ENCODE peak calls at places on chromosome 12, in ten cellular contexts. A, F, K, T, L, E, D, Y, G and N are unnamed samples. For H3K4me1 and H3K27me3, the result is how much of the 10 kb centered on the place peaks cover.

GRCh38 chr12:65838330-65838976 is 14.2 kb downstream of the HMGA2 start:
- DNase-seq in F (no peak), Y (no peak), D (no peak), E (no peak), A (no peak), K (no peak), G (no peak), L (no peak), T (no peak), N (no peak)

GRCh38 chr12:10557766-10558165 is 52.1 kb downstream of the EIF2S3B start:
- DNase-seq in F (no peak), K (no peak), L (no peak), Y (no peak), D (no peak), A (no peak), G (no peak), E (no peak), T (no peak), N (no peak)

GRCh38 chr12:120972870-120973543 is 5.3 kb upstream of the HNF1A start:
- DNase-seq in T (no peak), A (no peak), G (no peak), D (no peak), F (no peak), E (no peak), K (no peak), Y (no peak), L (no peak), N (peak)

GRCh38 chr12:15590180-15590826 is 198.9 kb downstream of the EPS8 start:
- DNase-seq in F (no peak), Y (peak), D (peak), K (no peak), T (no peak), G (peak), E (no peak), L (peak), A (peak), N (peak)

GRCh38 chr12:116861331-116861730 is 19.9 kb downstream of the HRK start:
- DNase-seq in K (no peak), A (no peak), G (peak), F (no peak), E (peak), L (peak), T (peak), D (no peak), Y (peak), N (no peak)

GRCh38 chr12:81644503-81644902 is 114.6 kb downstream of the PPFIA2 start:
- DNase-seq in A (no peak), E (no peak), D (no peak), G (no peak), L (peak), K (no peak), F (no peak), Y (no peak), T (no peak), N (no peak)

GRCh38 chr12:93709386-93709785 is 32.2 kb downstream of the CRADD start:
- DNase-seq in L (no peak), D (no peak), Y (no peak), A (no peak), K (no peak), F (no peak), T (no peak), E (no peak), G (no peak), N (no peak)

GRCh38 chr12:24888813-24889212 is 60.1 kb downstream of the BCAT1 start:
- DNase-seq in D (no peak), G (no peak), K (no peak), Y (no peak), T (no peak), E (no peak), L (no peak), A (no peak), F (no peak), N (no peak)

GRCh38 chr12:51823875-51824565 is 24.5 kb downstream of the FIGNL2 start:
- DNase-seq in T (no peak), D (peak), F (no peak), L (peak), E (no peak), K (no peak), Y (peak), A (no peak), G (no peak), N (peak)

GRCh38 chr12:82688619-82689018 is 1.9 kb downstream of the TMTC2 start:
- DNase-seq in D (no peak), A (no peak), G (no peak), T (no peak), E (no peak), F (no peak), K (no peak), Y (no peak), L (no peak), N (no peak)

GRCh38 chr12:12353276-12353675 is 3.2 kb upstream of the MANSC1 start:
- DNase-seq in T (no peak), L (no peak), K (no peak), G (no peak), A (no peak), D (no peak), E (no peak), Y (no peak), F (no peak), N (no peak)

GRCh38 chr12:86710110-86710509 is 453.9 kb upstream of the MGAT4C start:
- DNase-seq in F (no peak), E (no peak), Y (no peak), L (peak), D (no peak), T (no peak), A (no peak), K (no peak), G (no peak), N (no peak)

GRCh38 chr12:46219892-46220655 is 48.8 kb downstream of the SLC38A1 start:
- DNase-seq in D (no peak), E (no peak), L (peak), K (no peak), T (no peak), G (no peak), A (no peak), Y (no peak), F (no peak), N (no peak)

GRCh38 chr12:26853303-26854027 is 20.5 kb upstream of the ITPR2 start:
- DNase-seq in K (no peak), T (peak), Y (peak), A (peak), F (no peak), D (peak), G (peak), L (peak), E (peak), N (peak)

GRCh38 chr12:11939223-11939622 is 131.5 kb upstream of the BCL2L14 start:
- DNase-seq in E (no peak), F (no peak), Y (no peak), K (no peak), G (no peak), D (no peak), T (no peak), L (no peak), A (no peak), N (no peak)

GRCh38 chr12:68036642-68037041 is 47.4 kb downstream of the IFNG-AS1 start:
- DNase-seq in D (no peak), L (no peak), A (no peak), G (no peak), T (no peak), K (no peak), F (no peak), E (no peak), Y (no peak), N (no peak)

GRCh38 chr12:89181271-89181920 is 170.9 kb downstream of the DUSP6 start:
- DNase-seq in Y (no peak), T (no peak), F (peak), K (no peak), A (no peak), D (no peak), E (no peak), L (peak), G (no peak), N (no peak)

GRCh38 chr12:112938751-112939150 is 477 bp downstream of the OAS3 start:
- DNase-seq in K (no peak), F (no peak), D (no peak), G (no peak), T (no peak), E (no peak), L (peak), Y (no peak), A (no peak), N (no peak)

GRCh38 chr12:110699591-110700445 is 10.9 kb upstream of the HVCN1 start:
- DNase-seq in Y (peak), G (no peak), T (no peak), K (no peak), F (no peak), D (no peak), L (no peak), A (no peak), E (no peak), N (no peak)
- TF ChIP-seq CTCF in Y (no peak), G (no peak), T (no peak), K (no peak), F (no peak), D (no peak), L (no peak), A (no peak), E (peak), N (no peak)

DNA sequence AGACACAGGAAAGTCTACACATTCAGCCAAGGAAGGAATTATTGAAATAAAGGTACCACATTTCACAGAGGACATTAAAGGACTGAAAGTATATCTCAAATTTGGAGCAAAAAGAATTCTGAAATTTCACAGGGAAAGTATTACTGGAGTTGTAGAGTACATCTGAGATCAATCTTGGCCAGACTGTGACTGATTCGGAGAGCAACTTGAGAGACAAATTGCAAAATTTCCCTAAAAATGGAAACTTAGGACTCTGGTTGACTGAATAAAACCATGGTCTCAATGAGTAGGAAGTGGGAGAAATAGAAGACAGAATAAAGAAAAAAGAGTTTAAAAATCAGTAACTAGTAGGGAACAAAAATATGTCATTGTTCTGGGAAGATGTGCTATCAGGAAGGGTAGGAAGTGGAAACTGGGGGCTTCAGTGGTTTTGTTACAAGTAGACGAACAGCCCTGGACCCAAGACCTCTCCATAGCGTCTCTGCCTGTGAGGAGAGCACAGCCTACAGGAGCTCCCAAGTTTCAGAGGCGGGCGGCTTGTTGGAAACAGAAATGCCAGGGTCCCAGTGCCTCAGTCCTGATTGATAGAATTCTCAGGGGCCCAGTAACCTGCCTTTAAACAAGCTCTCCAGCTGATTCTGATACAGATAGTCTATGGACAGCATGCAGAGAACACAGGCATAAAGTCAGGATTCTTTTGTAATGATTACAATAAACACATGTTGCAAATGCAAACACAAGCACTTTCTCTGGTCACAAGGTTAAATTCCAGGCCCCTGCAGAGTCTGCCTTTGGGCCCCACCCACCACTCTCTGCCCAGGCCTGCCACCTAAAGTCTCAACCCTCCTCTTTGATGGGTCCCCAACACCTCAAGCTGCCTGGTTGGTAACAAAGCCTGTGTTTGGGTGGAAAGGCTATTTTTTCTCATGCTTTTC is 63.1 kb downstream of the BBS10 start:
- DNase-seq in L (peak), E (no peak), K (no peak), T (no peak), A (peak), F (no peak), D (no peak), Y (no peak), G (no peak), N (peak)
- H3K4me1 ChIP-seq in L (under half), E (under half), K (under half), T (under half), A (under half), F (under half), D (under half), Y (under half), G (under half), N (under half)

GRCh38 chr12:31773867-31774266 is 45.0 kb upstream of the AMN1 start:
- DNase-seq in L (no peak), T (no peak), F (no peak), E (no peak), A (no peak), K (no peak), Y (no peak), G (no peak), D (no peak), N (peak)
- H3K27me3 ChIP-seq in L (under half), T (under half), F (under half), E (under half), A (under half), K (under half), Y (under half), G (under half), D (under half), N (under half)

DNA sequence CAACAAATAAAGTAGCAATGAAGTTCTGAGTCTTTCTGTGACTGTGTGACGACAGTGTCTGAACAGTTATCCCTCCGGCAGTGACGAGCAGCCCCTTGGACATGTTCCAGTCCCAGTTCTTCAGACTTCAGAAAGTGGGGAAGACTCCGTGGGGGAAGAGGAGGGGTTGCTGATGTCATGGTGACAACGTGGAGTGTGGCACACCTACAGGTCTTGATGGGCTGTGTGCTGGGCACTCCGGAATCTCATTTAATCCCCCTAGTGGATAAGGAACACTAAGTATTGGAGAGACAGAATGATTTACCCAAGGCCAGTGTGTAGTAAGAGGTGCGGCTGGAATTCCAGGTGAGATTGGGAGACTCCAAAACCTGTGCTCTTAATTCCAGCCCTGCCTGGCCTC is 280.2 kb downstream of the CACNA1C start:
- DNase-seq in T (no peak), L (peak), F (no peak), G (no peak), A (no peak), E (no peak), D (no peak), Y (no peak), K (no peak), N (no peak)
- TF ChIP-seq CTCF in T (no peak), L (no peak), F (no peak), G (no peak), A (no peak), E (no peak), D (no peak), Y (no peak), K (no peak), N (no peak)